ENCODE peak calls at places on chromosome 4, in ten cellular contexts. S is fibroblast of lung, V is GM10248, D is neural crest cell, P is K562, U is HCT116, J is BJ, F is NB4, Q is left lung, C is GM20000. Y is an unnamed sample.

GRCh38 chr4:123528501-123529277 is 132.1 kb downstream of the SPRY1 start:
- DNase-seq in S (no peak), V (no peak), D (no peak), P (no peak), U (no peak), J (no peak), F (no peak), Q (no peak), C (no peak), Y (no peak)

GRCh38 chr4:136831553-136831952 is 700.7 kb downstream of the PCDH18 start:
- DNase-seq in S (no peak), V (no peak), D (no peak), P (no peak), U (peak), J (no peak), F (peak), Q (no peak), C (no peak), Y (no peak)

GRCh38 chr4:15601862-15602261 is 53.3 kb downstream of the FBXL5 start:
- DNase-seq in S (no peak), V (no peak), D (no peak), P (no peak), U (no peak), J (no peak), F (no peak), Q (no peak), C (no peak), Y (no peak)

GRCh38 chr4:145299380-145300076 is 119.1 kb upstream of the OTUD4 start:
- DNase-seq in S (peak), V (peak), D (no peak), P (no peak), U (peak), J (peak), F (peak), Q (no peak), C (peak), Y (no peak)

GRCh38 chr4:84503495-84504437 is 4.7 kb upstream of the NKX6-1 start:
- DNase-seq in S (peak), V (no peak), D (no peak), P (peak), U (peak), J (no peak), F (peak), Q (no peak), C (peak), Y (no peak)

GRCh38 chr4:182808673-182809416 is 108.3 kb downstream of the DCTD start:
- DNase-seq in S (no peak), V (peak), D (no peak), P (no peak), U (no peak), J (no peak), F (peak), Q (no peak), C (peak), Y (no peak)

GRCh38 chr4:8523175-8523574 is 57.0 kb upstream of the GPR78 start:
- DNase-seq in S (no peak), V (no peak), D (no peak), P (no peak), U (no peak), J (no peak), F (no peak), Q (peak), C (no peak), Y (no peak)

GRCh38 chr4:119105605-119106004 is 30.0 kb upstream of the MYOZ2 start:
- DNase-seq in S (peak), V (no peak), D (no peak), P (no peak), U (no peak), J (no peak), F (peak), Q (no peak), C (no peak), Y (no peak)

GRCh38 chr4:153115322-153116100 is 88.7 kb upstream of the TRIM2 start:
- DNase-seq in S (peak), V (no peak), D (no peak), P (no peak), U (peak), J (peak), F (peak), Q (no peak), C (peak), Y (no peak)

GRCh38 chr4:182699825-182700224 is 217.4 kb downstream of the DCTD start:
- DNase-seq in S (peak), V (no peak), D (no peak), P (no peak), U (no peak), J (no peak), F (no peak), Q (no peak), C (no peak), Y (no peak)

GRCh38 chr4:150475763-150476162 is 106.2 kb upstream of the MAB21L2 start:
- DNase-seq in S (no peak), V (no peak), D (no peak), P (no peak), U (no peak), J (no peak), F (no peak), Q (no peak), C (no peak), Y (no peak)

GRCh38 chr4:165207016-165207430 is 338 bp upstream of the KLHL2 start:
- DNase-seq in S (peak), V (peak), D (no peak), P (no peak), U (no peak), J (no peak), F (peak), Q (no peak), C (peak), Y (no peak)

GRCh38 chr4:150256841-150257273 is 178.6 kb downstream of the DCLK2 start:
- DNase-seq in S (no peak), V (no peak), D (peak), P (no peak), U (no peak), J (no peak), F (peak), Q (no peak), C (no peak), Y (no peak)

GRCh38 chr4:76341063-76341462 is 34.5 kb downstream of the STBD1 start:
- DNase-seq in S (peak), V (no peak), D (no peak), P (peak), U (no peak), J (peak), F (peak), Q (no peak), C (no peak), Y (no peak)

GRCh38 chr4:87012265-87012953 is 77.6 kb downstream of the AFF1 start:
- DNase-seq in S (no peak), V (no peak), D (no peak), P (no peak), U (no peak), J (no peak), F (no peak), Q (no peak), C (no peak), Y (no peak)

GRCh38 chr4:184255917-184256642 is 38.4 kb upstream of the ENPP6 start:
- DNase-seq in S (no peak), V (no peak), D (no peak), P (no peak), U (no peak), J (no peak), F (no peak), Q (peak), C (no peak), Y (no peak)

GRCh38 chr4:41015031-41015675 is 199.2 kb downstream of the APBB2 start:
- DNase-seq in S (no peak), V (no peak), D (no peak), P (no peak), U (no peak), J (no peak), F (no peak), Q (no peak), C (no peak), Y (no peak)

GRCh38 chr4:144399927-144400326 is 246.0 kb upstream of the HHIP start:
- DNase-seq in S (peak), V (no peak), D (no peak), P (no peak), U (peak), J (no peak), F (peak), Q (no peak), C (no peak), Y (no peak)

GRCh38 chr4:11013265-11013664 is 328.7 kb upstream of the CLNK start:
- DNase-seq in S (no peak), V (no peak), D (no peak), P (no peak), U (no peak), J (no peak), F (no peak), Q (no peak), C (no peak), Y (no peak)

GRCh38 chr4:16238304-16238703 is 12.0 kb upstream of the TAPT1 start:
- DNase-seq in S (no peak), V (no peak), D (no peak), P (no peak), U (no peak), J (no peak), F (peak), Q (no peak), C (no peak), Y (no peak)

GRCh38 chr4:181078236-181078635 is 1165.0 kb upstream of the TENM3 start:
- DNase-seq in S (peak), V (no peak), D (no peak), P (no peak), U (no peak), J (no peak), F (no peak), Q (no peak), C (no peak), Y (no peak)

GRCh38 chr4:44448548-44449443 is at the start of gene KCTD8:
- DNase-seq in S (peak), V (peak), D (peak), P (peak), U (no peak), J (peak), F (peak), Q (peak), C (peak), Y (peak)

GRCh38 chr4:77605210-77605902 is at the start of gene CXCL13:
- DNase-seq in S (no peak), V (no peak), D (no peak), P (no peak), U (no peak), J (no peak), F (no peak), Q (no peak), C (no peak), Y (no peak)

GRCh38 chr4:108512615-108513505 is 107.5 kb upstream of the RPL34 start:
- DNase-seq in S (peak), V (no peak), D (peak), P (peak), U (no peak), J (no peak), F (peak), Q (peak), C (no peak), Y (peak)

GRCh38 chr4:85147481-85148076 is 181.1 kb upstream of the WDFY3 start:
- DNase-seq in S (peak), V (peak), D (peak), P (peak), U (peak), J (no peak), F (peak), Q (no peak), C (peak), Y (no peak)

GRCh38 chr4:5843573-5844239 is 49.2 kb downstream of the CRMP1 start:
- DNase-seq in S (no peak), V (no peak), D (no peak), P (no peak), U (no peak), J (no peak), F (no peak), Q (no peak), C (no peak), Y (no peak)

GRCh38 chr4:137253949-137254348 is 278.3 kb downstream of the PCDH18 start:
- DNase-seq in S (peak), V (no peak), D (no peak), P (no peak), U (no peak), J (peak), F (no peak), Q (no peak), C (no peak), Y (no peak)

GRCh38 chr4:168805341-168805740 is 204.7 kb downstream of the CBR4 start:
- DNase-seq in S (peak), V (no peak), D (no peak), P (no peak), U (no peak), J (no peak), F (no peak), Q (no peak), C (no peak), Y (no peak)
- TF ChIP-seq CTCF in S (no peak), V (no peak), D (no peak), P (no peak), U (no peak), J (no peak), F (no peak), Q (no peak), C (no peak), Y (no peak)

GRCh38 chr4:102620697-102621497 is 119.7 kb downstream of the NFKB1 start:
- DNase-seq in S (peak), V (peak), D (no peak), P (peak), U (peak), J (peak), F (peak), Q (no peak), C (peak), Y (no peak)
- TF ChIP-seq CTCF in S (peak), V (peak), D (peak), P (peak), U (peak), J (peak), F (peak), Q (peak), C (no peak), Y (peak)

DNA sequence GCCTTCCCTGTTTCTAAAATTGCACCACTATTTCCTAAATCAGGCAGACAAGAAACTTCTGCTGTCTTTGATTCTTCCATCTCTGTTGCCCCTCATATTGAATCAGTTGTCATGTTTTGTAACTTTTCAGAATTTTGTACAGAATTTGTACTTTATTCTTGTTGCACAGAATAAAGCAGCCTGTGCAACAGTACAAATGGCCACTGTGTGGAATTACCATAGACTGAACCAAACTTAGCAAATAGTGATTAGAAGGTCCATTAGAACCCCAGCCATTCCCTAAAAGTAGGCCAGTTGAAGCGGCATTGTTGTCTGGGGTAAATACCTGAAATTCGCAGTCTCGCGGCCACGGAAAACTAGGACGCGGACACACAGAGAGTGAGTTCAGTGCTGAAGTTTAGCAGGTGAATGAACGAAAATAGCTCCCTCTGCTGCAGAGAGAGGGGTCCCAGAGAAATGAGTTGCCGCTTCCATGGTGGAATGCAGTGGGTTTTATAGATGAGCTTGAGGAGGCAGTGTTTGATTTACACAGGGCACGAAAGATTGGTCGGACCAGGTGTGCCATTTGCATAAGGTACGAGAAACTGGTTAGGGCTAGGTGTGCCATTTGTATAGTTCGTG is 71.8 kb downstream of the C4orf33 start:
- DNase-seq in S (peak), V (no peak), D (no peak), P (no peak), U (no peak), J (no peak), F (no peak), Q (peak), C (no peak), Y (no peak)
- TF ChIP-seq CTCF in S (peak), V (no peak), D (peak), P (peak), U (no peak), J (peak), F (no peak), Q (no peak), C (no peak), Y (peak)

DNA sequence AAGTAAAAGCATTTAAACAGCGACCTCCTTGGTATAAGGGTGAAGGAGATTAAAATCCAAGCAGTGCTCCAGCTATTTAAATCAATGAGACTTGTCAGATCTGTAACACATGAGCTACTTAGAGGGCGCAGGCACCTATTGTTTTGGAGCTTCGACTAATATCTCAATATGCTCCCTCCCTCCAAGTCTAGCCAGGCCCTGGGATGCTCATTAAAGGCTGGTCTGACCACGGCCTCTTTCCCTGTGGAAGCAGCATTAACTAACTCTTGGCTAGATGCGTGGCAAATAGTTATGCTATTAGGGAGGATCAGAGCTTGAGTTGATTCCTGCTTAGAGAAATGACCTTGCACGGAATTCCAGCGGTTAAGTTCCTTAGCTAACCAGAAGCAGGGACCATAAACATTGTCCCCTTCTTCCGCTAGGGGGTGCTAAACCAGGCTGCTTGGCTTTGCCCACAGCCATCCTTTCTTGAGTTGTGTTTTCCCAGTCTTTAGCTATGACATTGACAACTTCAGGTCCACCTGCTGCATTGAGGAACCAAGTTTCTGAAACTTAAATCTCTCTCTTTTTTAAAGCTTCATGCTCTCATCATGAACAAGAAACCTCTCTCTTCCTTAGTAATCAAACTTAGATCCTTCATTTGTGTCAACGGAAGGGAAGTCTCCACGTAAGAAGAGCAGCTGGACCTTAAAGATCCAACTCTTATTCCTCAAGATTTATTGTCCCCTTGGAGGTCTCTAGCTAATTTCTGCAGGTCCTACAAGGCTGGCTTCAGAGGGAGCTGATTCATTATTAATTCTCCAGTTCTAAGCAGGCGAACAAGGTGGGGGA is 80.7 kb upstream of the IGFBP7 start:
- DNase-seq in S (peak), V (peak), D (peak), P (peak), U (peak), J (no peak), F (peak), Q (no peak), C (peak), Y (no peak)
- TF ChIP-seq CTCF in S (peak), V (peak), D (peak), P (peak), U (peak), J (peak), F (peak), Q (peak), C (peak), Y (peak)

DNA sequence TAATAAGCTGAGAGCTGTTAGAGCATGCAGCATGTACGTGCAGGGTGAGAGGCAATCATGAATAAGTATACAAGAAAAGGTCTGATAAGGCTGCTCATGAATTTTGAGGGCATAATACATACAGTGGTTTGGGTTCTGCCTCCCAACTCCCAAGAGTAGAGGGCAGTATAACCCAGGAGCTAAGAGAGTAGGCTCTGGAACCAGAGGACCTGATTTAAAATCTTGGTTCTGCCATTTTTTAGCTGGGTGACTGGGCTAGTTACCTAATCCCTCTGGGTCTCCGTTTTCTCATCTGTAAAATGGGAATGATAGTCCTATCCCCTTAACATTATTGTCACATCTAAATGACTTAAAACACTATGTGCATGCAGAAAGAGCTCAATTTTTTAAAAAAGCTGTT is 85.3 kb downstream of the LNX1 start:
- DNase-seq in S (peak), V (no peak), D (no peak), P (no peak), U (no peak), J (no peak), F (no peak), Q (no peak), C (no peak), Y (no peak)
- TF ChIP-seq CTCF in S (peak), V (no peak), D (no peak), P (no peak), U (no peak), J (peak), F (no peak), Q (no peak), C (no peak), Y (no peak)

DNA sequence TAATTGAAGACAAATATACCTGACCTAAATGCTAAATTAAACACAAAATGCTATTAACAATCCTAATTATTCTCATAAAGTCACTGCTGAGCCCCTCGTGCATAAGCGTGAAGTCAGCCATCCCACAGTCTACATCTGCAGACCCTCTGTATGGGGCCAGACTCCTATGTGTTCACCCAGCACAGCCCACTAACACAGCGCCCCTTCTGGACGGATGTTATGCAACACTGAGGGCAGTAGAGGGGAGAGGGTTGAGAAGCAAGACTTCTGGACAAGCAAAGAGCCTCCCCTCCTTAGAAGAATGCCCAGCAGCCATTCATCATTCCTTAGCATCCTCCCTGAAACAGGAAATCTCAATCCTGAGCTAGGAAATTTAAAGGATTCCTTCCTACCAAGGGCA is 7.9 kb downstream of the TRPC3 start:
- DNase-seq in S (no peak), V (peak), D (peak), P (peak), U (no peak), J (no peak), F (peak), Q (no peak), C (peak), Y (no peak)
- TF ChIP-seq CTCF in S (peak), V (peak), D (peak), P (peak), U (peak), J (peak), F (peak), Q (no peak), C (peak), Y (peak)

DNA sequence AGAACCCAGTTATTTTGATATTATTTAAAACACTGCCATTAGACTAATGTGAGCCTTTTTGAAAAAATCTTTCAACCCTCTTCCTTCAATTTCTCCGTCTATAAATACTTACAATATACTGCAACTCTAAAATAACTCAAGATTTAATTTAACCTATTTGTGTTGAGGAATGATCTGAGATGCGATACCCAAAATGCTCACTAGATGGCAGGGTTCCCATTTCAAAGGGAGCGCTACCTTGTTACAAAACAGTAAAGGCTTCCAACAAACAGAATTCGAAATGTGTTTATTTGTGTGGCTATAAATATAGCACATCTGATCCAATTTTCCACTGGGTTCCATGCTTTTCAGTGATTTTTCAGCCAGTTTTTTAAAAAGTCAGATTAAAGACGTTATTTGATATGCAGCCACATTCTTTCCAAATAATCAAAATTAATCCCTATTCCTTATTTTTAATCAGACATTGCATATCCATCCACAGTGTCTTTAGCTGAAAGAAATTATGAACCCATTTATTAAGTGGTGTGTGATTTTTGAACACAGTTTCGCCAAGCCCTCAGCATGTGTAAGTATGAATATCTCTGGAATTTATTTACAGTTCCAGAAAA is 667.9 kb upstream of the LCORL start:
- DNase-seq in S (peak), V (peak), D (peak), P (peak), U (peak), J (peak), F (peak), Q (no peak), C (peak), Y (peak)
- TF ChIP-seq CTCF in S (peak), V (peak), D (peak), P (peak), U (peak), J (peak), F (peak), Q (peak), C (peak), Y (peak)